ENCODE peak calls at places on chromosomes 4 and X, in four cellular contexts. B is naive thymus-derived CD8-positive, alpha-beta T cell; Y is left ventricle myocardium superior; F is MG63. D is an unnamed sample.

GRCh38 chr4:176034936-176035335 is 30.7 kb upstream of the WDR17 start:
- DNase-seq in Y (no peak), F (no peak), B (no peak), D (no peak)

GRCh38 chr4:29151584-29151983 is 1568.6 kb upstream of the PCDH7 start:
- DNase-seq in Y (no peak), B (no peak), F (no peak), D (no peak)

GRCh38 chr4:80362578-80363181 is 27.1 kb downstream of the CFAP299 start:
- DNase-seq in B (peak; percentile 78), F (peak; percentile 20), Y (no peak), D (peak; percentile 5)

GRCh38 chr4:83546796-83547195 is 10.9 kb downstream of the GPAT3 start:
- DNase-seq in Y (no peak), F (no peak), B (no peak), D (no peak)

GRCh38 chrX:105738162-105738561 is 84.2 kb upstream of the NRK start:
- DNase-seq in Y (no peak), F (no peak), B (no peak), D (no peak)

GRCh38 chrX:120672389-120672788 is 42.5 kb upstream of the C1GALT1C1 start:
- DNase-seq in B (no peak), Y (peak; percentile 50), F (peak; percentile 79), D (no peak)

GRCh38 chr4:40626183-40626990 is 3.3 kb downstream of the RBM47 start:
- DNase-seq in Y (no peak), B (no peak), F (no peak), D (no peak)

GRCh38 chrX:40068048-40068447 is 29.7 kb downstream of the BCOR start:
- DNase-seq in B (no peak), F (peak; percentile 9), Y (no peak), D (no peak)

GRCh38 chr4:173343832-173344397 is 9.8 kb upstream of the HMGB2 start:
- DNase-seq in B (no peak), F (no peak), Y (no peak), D (no peak)

GRCh38 chr4:38822748-38823303 is 18.2 kb upstream of the TLR1 start:
- DNase-seq in B (no peak), F (no peak), Y (no peak), D (no peak)

GRCh38 chrX:19848110-19848509 is 39.3 kb downstream of the SH3KBP1 start:
- DNase-seq in F (no peak), B (no peak), Y (no peak), D (no peak)

GRCh38 chr4:180960758-180961401 is 1282.3 kb upstream of the TENM3 start:
- DNase-seq in F (no peak), Y (no peak), B (no peak), D (no peak)

GRCh38 chrX:42739258-42739657 is 38.7 kb downstream of the PPP1R2C start:
- DNase-seq in Y (no peak), F (no peak), B (peak; percentile 59), D (no peak)

GRCh38 chrX:7191681-7192110 is 43.7 kb upstream of the PUDP start:
- DNase-seq in Y (no peak), F (no peak), B (no peak), D (no peak)

GRCh38 chr4:52954771-52955170 is 92.7 kb downstream of the RASL11B start:
- DNase-seq in F (no peak), B (no peak), Y (no peak), D (no peak)

GRCh38 chr4:76545161-76545884 is 110.3 kb downstream of the SHROOM3 start:
- DNase-seq in F (no peak), Y (no peak), B (no peak), D (no peak)

GRCh38 chr4:85125688-85126087 is 159.2 kb upstream of the WDFY3 start:
- DNase-seq in F (no peak), Y (no peak), B (no peak), D (no peak)

GRCh38 chrX:28847423-28847822 is 260.2 kb downstream of the IL1RAPL1 start:
- DNase-seq in F (peak; percentile 13), Y (peak; percentile 38), B (no peak), D (no peak)

GRCh38 chr4:86717651-86718050 is 123.5 kb downstream of the PTPN13 start:
- DNase-seq in F (no peak), B (no peak), Y (no peak), D (no peak)

GRCh38 chr4:69995526-69996016 is at the start of gene STATH:
- DNase-seq in Y (no peak), B (no peak), F (no peak), D (no peak)

D was measured in T1000.